ENCODE peak calls at places on chromosomes 12 and 14, in seven cellular contexts. T, Y, O, Q, S, M and E are unnamed samples.

GRCh38 chr12:33770652-33771051 is 251.6 kb upstream of the ALG10 start:
- DNase-seq in T (no peak), Y (no peak), O (no peak), Q (no peak), S (no peak), M (no peak), E (no peak)

GRCh38 chr14:105274600-105274999 is 26.2 kb downstream of the BRF1 start:
- DNase-seq in T (no peak), Y (no peak), O (no peak), Q (no peak), S (no peak), M (no peak), E (no peak)

GRCh38 chr12:90004319-90005074 is 295.9 kb upstream of the ATP2B1 start:
- DNase-seq in T (no peak), Y (no peak), O (no peak), Q (peak; percentile 16), S (no peak), M (no peak), E (no peak)

GRCh38 chr14:31371651-31372050 is 48.7 kb downstream of the HEATR5A start:
- DNase-seq in T (no peak), Y (no peak), O (no peak), Q (no peak), S (no peak), M (no peak), E (no peak)

GRCh38 chr12:2149091-2149490 is 96.3 kb downstream of the CACNA1C start:
- DNase-seq in T (no peak), Y (no peak), O (no peak), Q (no peak), S (no peak), M (no peak), E (no peak)

GRCh38 chr12:108855284-108856169 is 1.9 kb downstream of the SSH1 start:
- DNase-seq in T (no peak), Y (no peak), O (peak; percentile 43), Q (no peak), S (no peak), M (peak; percentile 94), E (peak; percentile 52)

GRCh38 chr14:105091335-105092123 is 26.3 kb upstream of the GPR132 start:
- DNase-seq in T (no peak), Y (peak; percentile 77), O (peak; percentile 71), Q (no peak), S (no peak), M (no peak), E (peak; percentile 68)

GRCh38 chr14:87149583-87150354 is 843.2 kb downstream of the GALC start:
- DNase-seq in T (no peak), Y (no peak), O (no peak), Q (no peak), S (peak; percentile 75), M (no peak), E (peak; percentile 49)

GRCh38 chr14:34204774-34205173 is 253.9 kb upstream of the EGLN3 start:
- DNase-seq in T (no peak), Y (no peak), O (no peak), Q (no peak), S (no peak), M (no peak), E (no peak)

GRCh38 chr12:108572166-108572790 is 9.9 kb downstream of the ISCU start:
- DNase-seq in T (no peak), Y (no peak), O (no peak), Q (peak; percentile 90), S (no peak), M (no peak), E (no peak)

GRCh38 chr12:95368931-95369330 is 105.0 kb upstream of the METAP2 start:
- DNase-seq in T (no peak), Y (no peak), O (no peak), Q (no peak), S (no peak), M (no peak), E (no peak)

GRCh38 chr14:71048393-71048792 is 141.1 kb downstream of the PCNX1 start:
- DNase-seq in T (no peak), Y (no peak), O (no peak), Q (no peak), S (no peak), M (no peak), E (no peak)

GRCh38 chr12:130431176-130431575 is 93.5 kb downstream of the PIWIL1 start:
- DNase-seq in T (no peak), Y (no peak), O (no peak), Q (no peak), S (no peak), M (no peak), E (no peak)

GRCh38 chr14:84468153-84468552 is 1061.8 kb upstream of the FLRT2 start:
- DNase-seq in T (no peak), Y (no peak), O (no peak), Q (no peak), S (no peak), M (no peak), E (no peak)

GRCh38 chr14:33542338-33543290 is 408.3 kb downstream of the EGLN3 start:
- DNase-seq in T (no peak), Y (no peak), O (no peak), Q (no peak), S (no peak), M (no peak), E (no peak)

GRCh38 chr14:97878206-97878605 is 1081.0 kb downstream of the VRK1 start:
- DNase-seq in T (no peak), Y (no peak), O (no peak), Q (no peak), S (no peak), M (no peak), E (no peak)

GRCh38 chr14:78725086-78725485 is 554.9 kb downstream of the NRXN3 start:
- DNase-seq in T (peak; percentile 4), Y (no peak), O (no peak), Q (no peak), S (no peak), M (no peak), E (no peak)

GRCh38 chr14:65287264-65288131 is 125.0 kb upstream of the FUT8 start:
- DNase-seq in T (no peak), Y (no peak), O (no peak), Q (no peak), S (no peak), M (no peak), E (no peak)

GRCh38 chr14:59600211-59600945 is 23.8 kb upstream of the CCDC175 start:
- DNase-seq in T (no peak), Y (no peak), O (no peak), Q (no peak), S (no peak), M (no peak), E (no peak)

GRCh38 chr12:6929806-6930452 is 2.2 kb downstream of the ATN1 start:
- DNase-seq in T (no peak), Y (no peak), O (no peak), Q (no peak), S (no peak), M (peak; percentile 83), E (no peak)

GRCh38 chr12:13945641-13946040 is 35.8 kb downstream of the GRIN2B start:
- DNase-seq in T (no peak), Y (no peak), O (no peak), Q (no peak), S (no peak), M (no peak), E (no peak)

GRCh38 chr12:57694459-57695019 is 607 bp downstream of the OS9 start:
- DNase-seq in T (peak; percentile 28), Y (no peak), O (no peak), Q (no peak), S (no peak), M (peak; percentile 38), E (no peak)

GRCh38 chr12:21615441-21615840 is 10.8 kb upstream of the GYS2 start:
- DNase-seq in T (no peak), Y (no peak), O (no peak), Q (no peak), S (no peak), M (no peak), E (no peak)

GRCh38 chr12:3446235-3446634 is 44.8 kb upstream of the PRMT8 start:
- DNase-seq in T (no peak), Y (no peak), O (no peak), Q (no peak), S (no peak), M (no peak), E (no peak)

GRCh38 chr12:8742501-8742900 is 44.7 kb downstream of the RIMKLB start:
- DNase-seq in T (no peak), Y (no peak), O (no peak), Q (no peak), S (no peak), M (no peak), E (no peak)

GRCh38 chr12:19005257-19005801 is 124.2 kb upstream of the PLEKHA5 start:
- DNase-seq in T (no peak), Y (no peak), O (no peak), Q (no peak), S (no peak), M (no peak), E (no peak)
- TF ChIP-seq JUND in T (no peak), Y (no peak), O (no peak), Q (no peak), S (no peak), M (no peak), E (no peak)

GRCh38 chr12:48151103-48151771 is 6.1 kb downstream of the ASB8 start:
- DNase-seq in T (no peak), Y (no peak), O (no peak), Q (no peak), S (no peak), M (no peak), E (no peak)
- TF ChIP-seq JUND in T (no peak), Y (no peak), O (no peak), Q (no peak), S (no peak), M (no peak), E (no peak)

DNA sequence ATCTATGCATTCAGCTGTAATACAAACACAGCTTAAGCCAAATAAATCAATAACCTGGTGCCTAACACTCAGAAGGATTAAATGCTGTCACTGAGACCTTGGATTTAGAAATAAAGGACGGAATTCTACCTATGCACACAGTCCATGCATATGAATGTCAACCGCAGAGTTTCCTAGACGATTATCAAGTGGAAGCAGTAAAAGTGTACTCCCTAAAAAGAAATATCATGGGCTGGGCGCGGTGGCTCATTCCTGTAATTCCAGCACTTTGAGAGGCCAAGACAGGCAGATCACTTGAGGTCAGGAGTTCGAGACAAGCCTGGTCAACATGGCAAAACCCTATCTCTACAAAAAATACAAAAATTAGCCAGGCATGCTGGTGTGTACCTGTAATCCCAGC is 188.2 kb upstream of the DYRK2 start:
- DNase-seq in T (no peak), Y (no peak), O (no peak), Q (no peak), S (no peak), M (no peak), E (no peak)
- TF ChIP-seq JUND in T (no peak), Y (no peak), O (no peak), Q (no peak), S (no peak), M (no peak), E (no peak)

GRCh38 chr12:16043480-16043879 is 132.3 kb downstream of the DERA start:
- DNase-seq in T (no peak), Y (no peak), O (no peak), Q (no peak), S (no peak), M (no peak), E (no peak)

GRCh38 chr12:16034136-16034817 is 123.1 kb downstream of the DERA start:
- DNase-seq in T (no peak), Y (no peak), O (no peak), Q (no peak), S (no peak), M (no peak), E (no peak)

GRCh38 chr12:16036073-16036472 is 124.9 kb downstream of the DERA start:
- DNase-seq in T (no peak), Y (no peak), O (no peak), Q (no peak), S (no peak), M (no peak), E (no peak)

GRCh38 chr12:16037533-16037932 is 126.4 kb downstream of the DERA start:
- DNase-seq in T (no peak), Y (no peak), O (peak; percentile 4), Q (no peak), S (no peak), M (no peak), E (no peak)
- TF ChIP-seq JUND in T (no peak), Y (no peak), O (no peak), Q (no peak), S (no peak), M (no peak), E (no peak)